ENCODE peak calls at places on chromosomes 4 and X, in four cellular contexts. M, V, D and K are unnamed samples.

GRCh38 chr4:56637154-56637553 is 43.9 kb downstream of the HOPX start:
- DNase-seq in M (no peak), V (no peak), D (no peak), K (no peak)

GRCh38 chr4:74675673-74676279 is 118.5 kb downstream of the BTC start:
- DNase-seq in M (peak; percentile 18), V (peak; percentile 61), D (no peak), K (peak; percentile 39)

GRCh38 chrX:16786791-16787735 is 797 bp downstream of the TXLNG start:
- DNase-seq in M (no peak), V (no peak), D (no peak), K (peak; percentile 62)

GRCh38 chr4:137545461-137545861 is 13.2 kb upstream of the PCDH18 start:
- DNase-seq in M (no peak), V (no peak), D (no peak), K (no peak)

GRCh38 chr4:10982305-10982704 is 297.7 kb upstream of the CLNK start:
- DNase-seq in M (no peak), V (no peak), D (no peak), K (no peak)

GRCh38 chrX:131063613-131064012 is 5.5 kb downstream of the ARHGAP36 start:
- DNase-seq in M (no peak), V (no peak), D (no peak), K (peak; percentile 11)

GRCh38 chr4:99002274-99002673 is 6.8 kb downstream of the METAP1 start:
- DNase-seq in M (no peak), V (no peak), D (no peak), K (no peak)

GRCh38 chr4:185567828-185568442 is 32.6 kb upstream of the PDLIM3 start:
- DNase-seq in M (no peak), V (peak; percentile 80), D (no peak), K (no peak)

GRCh38 chr4:147547314-147548056 is 66.6 kb downstream of the EDNRA start:
- DNase-seq in M (no peak), V (peak; percentile 29), D (no peak), K (no peak)

GRCh38 chr4:126906466-126906865 is 726.3 kb upstream of the INTU start:
- DNase-seq in M (no peak), V (no peak), D (no peak), K (no peak)

GRCh38 chr4:95204267-95204835 is 344.4 kb downstream of the UNC5C start:
- DNase-seq in M (no peak), V (no peak), D (no peak), K (no peak)

GRCh38 chr4:159272341-159273125 is 169.7 kb downstream of the RAPGEF2 start:
- DNase-seq in M (no peak), V (no peak), D (no peak), K (no peak)

GRCh38 chrX:121479406-121479805 is 432.0 kb downstream of the GLUD2 start:
- DNase-seq in M (no peak), V (no peak), D (no peak), K (peak; percentile 13)

GRCh38 chr4:187993827-187994226 is 1.7 kb upstream of the ZFP42 start:
- DNase-seq in M (no peak), V (no peak), D (no peak), K (no peak)

GRCh38 chr4:62814510-62815047 is 1594.7 kb downstream of the TECRL start:
- DNase-seq in M (no peak), V (no peak), D (no peak), K (no peak)

GRCh38 chrX:101659601-101660063 is at the start of gene ARMCX2:
- DNase-seq in M (no peak), V (no peak), D (no peak), K (no peak)

GRCh38 chr4:165096776-165097175 is 15.9 kb downstream of the TMEM192 start:
- DNase-seq in M (peak; percentile 6), V (peak; percentile 8), D (no peak), K (no peak)

GRCh38 chrX:118199997-118200396 is 83.4 kb upstream of the KLHL13 start:
- DNase-seq in M (no peak), V (no peak), D (no peak), K (no peak)
- TF ChIP-seq POLR2AphosphoS2 in M (no peak), V (no peak), D (no peak), K (no peak)

GRCh38 chr4:140234697-140235060 is 80.7 kb upstream of the MAML3 start:
- DNase-seq in M (no peak), V (no peak), D (no peak), K (no peak)
- TF ChIP-seq POLR2AphosphoS2 in M (no peak), V (no peak), D (no peak), K (no peak)

DNA sequence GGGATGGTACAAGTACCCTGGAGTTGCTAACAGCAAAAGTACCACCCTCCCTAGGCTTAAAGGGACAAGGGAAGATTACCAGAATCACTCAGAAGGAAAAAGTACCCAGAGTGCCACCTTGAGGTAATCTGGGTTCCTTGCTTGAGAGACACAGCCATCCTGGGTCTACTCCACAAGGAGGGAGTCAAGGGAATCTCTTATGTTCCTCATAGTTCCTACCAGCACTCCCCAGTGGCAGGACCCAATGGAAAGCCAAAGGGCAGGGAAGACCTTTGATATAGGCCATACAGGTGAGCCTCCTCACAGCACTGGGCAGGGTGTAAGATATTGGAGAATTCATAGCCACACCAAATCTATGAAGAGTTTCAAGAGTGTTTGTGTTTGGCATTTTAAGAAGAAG is 5.7 kb downstream of the IL2 start:
- DNase-seq in M (peak; percentile 0), V (peak; percentile 1), D (no peak), K (peak; percentile 34)
- TF ChIP-seq POLR2AphosphoS2 in M (no peak), V (no peak), D (no peak), K (no peak)

DNA sequence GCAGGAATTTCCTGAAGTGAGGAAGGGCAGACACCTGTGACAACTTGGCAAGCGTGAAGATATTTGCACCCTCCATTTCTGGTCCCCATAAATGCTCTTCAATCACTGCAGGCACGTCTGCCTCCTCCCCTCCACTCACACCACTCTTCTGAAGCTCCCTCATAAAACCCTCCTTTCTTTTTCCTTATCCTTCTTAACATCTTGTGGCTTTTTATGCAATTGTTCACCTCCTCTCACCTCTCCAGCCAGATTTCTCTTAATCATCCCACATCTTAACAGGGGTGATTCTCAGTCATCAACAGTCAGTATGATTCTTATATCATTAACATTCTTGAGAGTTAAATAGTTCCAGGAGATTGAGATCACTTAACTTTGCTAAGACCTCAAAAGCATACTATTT is 277.4 kb downstream of the SPRY1 start:
- DNase-seq in M (no peak), V (no peak), D (no peak), K (no peak)
- TF ChIP-seq POLR2AphosphoS2 in M (no peak), V (no peak), D (no peak), K (no peak)

DNA sequence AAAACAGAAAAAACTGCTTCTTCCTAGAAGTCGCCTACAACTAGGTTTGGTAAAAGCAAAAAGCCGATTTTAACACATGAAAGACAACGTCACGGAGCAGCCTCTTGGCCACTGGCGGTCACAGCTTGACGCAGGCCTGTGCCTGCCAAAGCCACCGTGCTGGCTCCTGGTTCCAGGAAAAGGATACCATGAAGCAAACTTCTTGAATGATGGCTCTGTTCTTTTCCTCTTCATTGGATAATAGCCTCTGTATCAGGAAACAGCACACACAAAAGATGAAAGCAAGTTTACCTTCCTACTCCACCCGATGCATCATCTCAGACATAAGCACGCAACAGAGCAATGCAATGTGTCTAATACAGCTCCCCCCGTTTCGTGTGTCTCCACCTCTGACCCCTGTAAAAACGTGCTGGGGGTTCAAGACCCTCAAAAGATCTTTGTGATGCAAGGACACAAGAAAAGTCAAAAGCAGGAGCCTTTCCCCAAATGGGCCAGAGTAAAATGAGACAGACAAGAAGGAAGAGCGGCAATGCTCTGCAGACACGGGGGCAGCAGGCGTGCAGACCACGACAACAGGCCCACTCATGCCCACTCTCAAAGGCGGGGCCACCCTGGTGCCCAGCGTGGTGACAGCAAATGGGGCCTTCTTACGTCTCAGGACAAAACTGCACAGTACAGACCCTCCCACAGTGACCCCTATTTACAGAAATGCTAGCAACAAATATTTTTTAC is 19.4 kb downstream of the GAK start:
- DNase-seq in M (no peak), V (no peak), D (no peak), K (no peak)
- TF ChIP-seq POLR2AphosphoS2 in M (no peak), V (no peak), D (no peak), K (no peak)

GRCh38 chr4:5878359-5878758 is 14.5 kb downstream of the CRMP1 start:
- DNase-seq in M (no peak), V (no peak), D (no peak), K (no peak)

GRCh38 chr4:5870701-5871100 is 22.2 kb downstream of the CRMP1 start:
- DNase-seq in M (no peak), V (no peak), D (no peak), K (no peak)

GRCh38 chr4:5870220-5870619 is 22.7 kb downstream of the CRMP1 start:
- DNase-seq in M (no peak), V (no peak), D (no peak), K (no peak)

GRCh38 chr4:5874811-5875465 is 17.9 kb downstream of the CRMP1 start:
- DNase-seq in M (no peak), V (no peak), D (no peak), K (no peak)
- TF ChIP-seq POLR2AphosphoS2 in M (no peak), V (no peak), D (no peak), K (no peak)

GRCh38 chr4:128107766-128108165 is 46.7 kb downstream of the LARP1B start:
- DNase-seq in M (no peak), V (no peak), D (no peak), K (peak; percentile 11)
- TF ChIP-seq POLR2AphosphoS2 in M (no peak), V (no peak), D (no peak), K (no peak)

DNA sequence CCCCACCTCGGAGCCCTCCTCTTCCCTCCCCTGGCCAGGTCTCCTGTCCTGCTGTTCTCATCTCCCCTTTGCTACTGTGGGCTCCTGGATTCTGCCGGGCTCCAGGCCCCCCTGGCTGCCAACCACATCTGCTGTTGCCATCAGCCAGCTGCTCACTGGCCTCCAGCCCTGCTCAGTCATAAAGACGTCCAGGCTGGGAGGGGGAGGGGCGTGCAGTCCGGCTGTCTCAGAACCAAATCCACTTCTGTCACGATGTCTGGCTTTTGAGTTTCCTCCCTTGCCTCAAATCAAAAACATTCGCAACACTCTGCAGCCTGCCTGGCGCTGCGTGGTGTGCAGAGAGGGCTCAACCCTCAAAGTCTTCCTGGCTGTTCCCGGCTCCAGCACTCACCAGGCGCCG is 7.1 kb downstream of the RASL11B start:
- DNase-seq in M (no peak), V (no peak), D (no peak), K (no peak)
- TF ChIP-seq POLR2AphosphoS2 in M (no peak), V (no peak), D (no peak), K (no peak)

DNA sequence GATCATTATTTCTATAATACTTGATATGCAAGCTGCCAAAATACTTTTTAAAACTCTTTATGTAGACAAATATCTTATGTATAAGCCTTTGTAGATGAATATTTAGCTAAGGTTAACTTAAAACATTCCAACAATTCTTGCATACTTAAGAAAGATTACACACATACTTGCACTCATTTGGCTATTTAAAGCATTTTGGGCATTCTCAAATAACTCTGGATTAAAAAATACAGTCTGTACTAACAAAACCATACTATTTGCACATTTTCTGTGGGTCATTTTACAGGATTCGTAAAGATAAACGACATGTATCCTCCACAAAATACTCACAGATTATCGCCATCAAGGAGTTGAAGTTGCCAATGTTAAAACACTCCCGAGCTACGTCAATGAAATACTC is 26.5 kb downstream of the RASGEF1B start:
- DNase-seq in M (no peak), V (no peak), D (no peak), K (no peak)
- TF ChIP-seq POLR2AphosphoS2 in M (no peak), V (no peak), D (no peak), K (no peak)

DNA sequence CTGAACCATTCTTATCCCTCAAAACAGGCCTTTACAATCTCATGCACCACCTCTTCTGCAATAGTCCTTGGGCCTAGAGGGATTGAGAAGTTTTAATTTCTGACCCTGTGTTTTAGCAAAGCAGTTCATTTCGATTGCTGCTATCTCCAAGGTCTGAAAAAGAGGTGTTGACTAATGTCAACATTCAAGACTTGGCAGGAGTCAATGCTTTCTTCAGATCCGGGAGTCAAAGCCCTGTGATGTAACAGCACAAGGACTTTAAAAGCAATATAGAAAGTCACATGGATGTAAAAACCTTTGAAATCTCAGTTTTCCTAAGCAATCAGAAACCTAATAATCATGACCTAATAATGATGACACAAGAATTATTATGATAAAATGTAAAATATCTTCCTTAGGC is 133.8 kb downstream of the ADAM29 start:
- DNase-seq in M (no peak), V (no peak), D (no peak), K (no peak)
- TF ChIP-seq POLR2AphosphoS2 in M (no peak), V (no peak), D (no peak), K (no peak)